ENCODE peak calls at places on chromosomes 2 and 18, in ten cellular contexts. T is naive thymus-derived CD4-positive, alpha-beta T cell; S is thoracic aorta; J is A549; G is CD8-positive, alpha-beta T cell; V is kidney; P is SK-N-SH; W is uterus; L is aorta; X is mammary epithelial cell. Z is an unnamed sample.

GRCh38 chr2:215828528-215829184 is 184.7 kb downstream of the MREG start:
- DNase-seq in T (peak; percentile 20), S (no peak), J (peak; percentile 83), G (no peak), V (no peak), P (peak; percentile 46), W (peak; percentile 33), L (no peak), X (peak; percentile 67), Z (peak; percentile 74)

GRCh38 chr2:151204720-151205119 is 56.9 kb downstream of the RBM43 start:
- DNase-seq in T (no peak), S (no peak), J (no peak), G (no peak), V (no peak), P (no peak), W (no peak), L (no peak), X (no peak), Z (no peak)

GRCh38 chr2:234137400-234138014 is 87.0 kb downstream of the SPP2 start:
- DNase-seq in T (peak; percentile 22), S (no peak), J (peak; percentile 53), G (no peak), V (no peak), P (no peak), W (no peak), L (no peak), X (peak; percentile 95), Z (no peak)

GRCh38 chr2:142306126-142306525 is 175.3 kb upstream of the LRP1B start:
- DNase-seq in T (no peak), S (no peak), J (no peak), G (no peak), V (no peak), P (no peak), W (no peak), L (no peak), X (no peak), Z (no peak)

GRCh38 chr2:1854747-1855146 is 110.4 kb upstream of the PXDN start:
- DNase-seq in T (no peak), S (no peak), J (peak; percentile 29), G (no peak), V (no peak), P (peak; percentile 95), W (no peak), L (no peak), X (peak; percentile 6), Z (no peak)

GRCh38 chr2:232600053-232600773 is 33.2 kb upstream of the EFHD1 start:
- DNase-seq in T (no peak), S (no peak), J (no peak), G (no peak), V (peak; percentile 66), P (no peak), W (no peak), L (peak; percentile 48), X (no peak), Z (no peak)

GRCh38 chr18:48803951-48804855 is 146.6 kb downstream of the SMAD7 start:
- DNase-seq in T (no peak), S (no peak), J (no peak), G (no peak), V (peak; percentile 59), P (no peak), W (peak; percentile 11), L (peak; percentile 67), X (no peak), Z (no peak)

GRCh38 chr2:234595829-234596228 is 98.9 kb upstream of the ARL4C start:
- DNase-seq in T (no peak), S (no peak), J (no peak), G (no peak), V (no peak), P (no peak), W (no peak), L (no peak), X (peak; percentile 40), Z (no peak)

GRCh38 chr2:191790737-191791136 is 56.2 kb downstream of the CAVIN2 start:
- DNase-seq in T (no peak), S (no peak), J (no peak), G (no peak), V (no peak), P (no peak), W (no peak), L (no peak), X (no peak), Z (no peak)

GRCh38 chr18:54807303-54807702 is 21.0 kb upstream of the RAB27B start:
- DNase-seq in T (no peak), S (no peak), J (no peak), G (no peak), V (no peak), P (no peak), W (no peak), L (no peak), X (peak; percentile 70), Z (no peak)

GRCh38 chr2:206163251-206163880 is 3.7 kb downstream of the EEF1B2 start:
- DNase-seq in T (no peak), S (no peak), J (no peak), G (no peak), V (no peak), P (no peak), W (no peak), L (no peak), X (no peak), Z (no peak)

GRCh38 chr2:40037303-40037702 is 258.2 kb upstream of the THUMPD2 start:
- DNase-seq in T (no peak), S (no peak), J (no peak), G (no peak), V (no peak), P (no peak), W (no peak), L (no peak), X (no peak), Z (no peak)

GRCh38 chr2:188937228-188938220 is 36.6 kb upstream of the COL3A1 start:
- DNase-seq in T (no peak), S (no peak), J (no peak), G (no peak), V (no peak), P (peak; percentile 5), W (no peak), L (no peak), X (no peak), Z (no peak)

GRCh38 chr18:54950221-54950620 is 9.0 kb downstream of the CCDC68 start:
- DNase-seq in T (no peak), S (no peak), J (no peak), G (no peak), V (no peak), P (no peak), W (no peak), L (no peak), X (peak; percentile 36), Z (no peak)

GRCh38 chr18:22141211-22141610 is 28.2 kb upstream of the GATA6 start:
- DNase-seq in T (no peak), S (no peak), J (no peak), G (no peak), V (no peak), P (no peak), W (no peak), L (no peak), X (peak; percentile 10), Z (no peak)
- H3K4me3 ChIP-seq in T (no peak overlapping the region), S (no peak overlapping the region), J (no peak overlapping the region), G (no peak overlapping the region), V (no peak overlapping the region), P (no peak overlapping the region), W (no peak overlapping the region), L (no peak overlapping the region), X (no peak overlapping the region), Z (no peak overlapping the region)

GRCh38 chr2:227615181-227615580 is 541 bp upstream of the SCYGR3 start:
- DNase-seq in T (no peak), S (no peak), J (no peak), G (no peak), V (no peak), P (no peak), W (no peak), L (no peak), X (no peak), Z (no peak)
- H3K4me1 ChIP-seq in T (no peaks in the 10 kb centered on the region), S (no peaks in the 10 kb centered on the region), J (no peaks in the 10 kb centered on the region), G (no peaks in the 10 kb centered on the region), V (no peaks in the 10 kb centered on the region), P (no peaks in the 10 kb centered on the region), W (no peaks in the 10 kb centered on the region), L (no peaks in the 10 kb centered on the region), X (no peaks in the 10 kb centered on the region), Z (no peaks in the 10 kb centered on the region)

GRCh38 chr18:57807336-57808117 is 4.4 kb upstream of the ATP8B1 start:
- DNase-seq in T (no peak), S (no peak), J (no peak), G (no peak), V (no peak), P (no peak), W (no peak), L (no peak), X (no peak), Z (no peak)
- H3K27ac ChIP-seq in T (no peak overlapping the region), S (peak overlapping the region; percentile 85), J (peak overlapping the region; percentile 87), G (no peak overlapping the region), V (no peak overlapping the region), P (peak overlapping the region; percentile 84), W (peak overlapping the region; percentile 61), L (peak overlapping the region; percentile 71), X (peak overlapping the region; percentile 29), Z (peak overlapping the region; percentile 36)

DNA sequence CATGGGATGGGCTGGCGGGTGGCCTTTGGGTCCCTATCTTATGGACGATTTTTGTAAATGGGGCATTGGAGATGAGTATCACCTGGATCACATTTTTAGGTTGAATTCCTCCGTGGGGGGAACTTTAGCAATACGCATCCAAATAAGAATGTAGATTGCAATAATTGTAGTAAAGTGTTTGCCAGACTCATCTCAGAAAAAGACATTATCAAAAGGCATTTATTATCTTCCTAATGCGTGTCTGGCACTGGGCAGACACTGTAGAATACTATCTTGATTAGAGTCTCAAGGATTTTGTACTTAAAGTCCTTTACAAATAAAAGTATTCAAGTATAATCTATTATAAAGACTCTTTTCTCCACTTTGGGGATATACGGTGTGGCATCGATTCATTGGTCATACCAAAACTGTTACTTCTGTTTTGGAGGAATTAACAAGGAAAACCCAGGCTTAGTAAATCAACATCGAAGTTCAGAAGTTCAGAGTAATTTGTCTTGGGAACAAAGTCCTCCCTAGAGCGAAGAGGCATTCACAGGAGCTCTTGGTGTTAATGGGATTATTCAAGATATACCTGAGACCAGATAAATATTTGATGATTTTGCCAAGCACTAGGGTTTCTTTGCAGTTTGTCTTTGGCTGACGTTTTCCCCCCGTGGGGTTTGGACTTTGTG is 568 bp upstream of the ACKR3 start:
- DNase-seq in T (no peak), S (no peak), J (no peak), G (no peak), V (no peak), P (no peak), W (no peak), L (no peak), X (no peak), Z (no peak)
- H3K4me3 ChIP-seq in T (peak overlapping the region; percentile 62), S (peak overlapping the region; percentile 75), J (peak overlapping the region; percentile 43), G (peak overlapping the region; percentile 54), V (peak overlapping the region; percentile 84), P (no peak overlapping the region), W (peak overlapping the region; percentile 44), L (peak overlapping the region; percentile 44), X (peak overlapping the region; percentile 25), Z (no peak overlapping the region)

Z was measured in lung.